ENCODE peak calls at places on chromosomes 16 and 17, in six cellular contexts. Q is effector CD4-positive, alpha-beta T cell; A is natural killer cell; H is neuronal stem cell; V is Peyer's patch; W is HEK293T. Y is an unnamed sample.

GRCh38 chr17:38748329-38749221 is at the start of gene PCGF2:
- DNase-seq in H (peak), V (peak), W (peak), Q (no peak), A (no peak), Y (peak)

GRCh38 chr17:18921912-18922451 is 30.0 kb upstream of the SLC5A10 start:
- DNase-seq in W (no peak), H (no peak), V (no peak), Q (no peak), A (no peak), Y (no peak)

GRCh38 chr17:31609331-31609730 is 217.9 kb downstream of the RAB11FIP4 start:
- DNase-seq in Q (no peak), V (no peak), W (no peak), A (no peak), H (no peak), Y (no peak)

GRCh38 chr16:56993204-56993603 is 3.8 kb downstream of the NLRC5 start:
- DNase-seq in Q (no peak), H (no peak), V (no peak), W (no peak), A (no peak), Y (no peak)

GRCh38 chr16:79843631-79844043 is 243.1 kb upstream of the MAF start:
- DNase-seq in A (no peak), Q (no peak), W (no peak), V (no peak), H (no peak), Y (no peak)

GRCh38 chr17:910503-911194 is 68.9 kb downstream of the NXN start:
- DNase-seq in V (no peak), Q (no peak), W (no peak), H (no peak), A (no peak), Y (no peak)

GRCh38 chr16:48613061-48613957 is 3.3 kb upstream of the N4BP1 start:
- DNase-seq in V (peak), H (no peak), W (no peak), Q (peak), A (peak), Y (no peak)

GRCh38 chr17:15465045-15465701 is 2.2 kb downstream of the CDRT4 start:
- DNase-seq in Q (no peak), H (no peak), V (no peak), A (no peak), W (no peak), Y (no peak)

GRCh38 chr17:19345067-19345460 is 17.5 kb downstream of the B9D1 start:
- DNase-seq in A (no peak), V (no peak), H (no peak), W (no peak), Q (no peak), Y (no peak)